ENCODE peak calls at places on chromosome 18, in six cellular contexts. Q is upper lobe of right lung; W is A549; V is ascending aorta; G is Panc1; I is CD8-positive, alpha-beta memory T cell. N is an unnamed sample.

GRCh38 chr18:43661570-43661969 is 384.3 kb upstream of the SYT4 start:
- DNase-seq in I (no peak), G (peak; percentile 28), V (no peak), W (peak; percentile 37), Q (no peak), N (peak; percentile 54)

GRCh38 chr18:51437280-51438271 is 240.1 kb upstream of the MEX3C start:
- DNase-seq in I (no peak), W (no peak), V (no peak), G (no peak), Q (no peak), N (no peak)

GRCh38 chr18:33132657-33133056 is 307.9 kb downstream of the CCDC178 start:
- DNase-seq in Q (no peak), I (no peak), G (no peak), V (no peak), W (no peak), N (no peak)

GRCh38 chr18:7259482-7259881 is 28.6 kb downstream of the LRRC30 start:
- DNase-seq in I (no peak), V (no peak), G (no peak), Q (no peak), W (no peak), N (no peak)

GRCh38 chr18:44579028-44579692 is 101.5 kb upstream of the SETBP1 start:
- DNase-seq in V (no peak), Q (no peak), G (no peak), I (no peak), W (peak; percentile 26), N (peak; percentile 35)

GRCh38 chr18:60870261-60870966 is 462.8 kb upstream of the CDH20 start:
- DNase-seq in G (no peak), Q (no peak), W (no peak), I (no peak), V (no peak), N (no peak)

GRCh38 chr18:34834897-34835296 is 124.8 kb downstream of the DTNA start:
- DNase-seq in I (no peak), W (no peak), G (no peak), Q (no peak), V (no peak), N (no peak)

GRCh38 chr18:13176847-13177246 is 41.7 kb upstream of the LDLRAD4 start:
- DNase-seq in I (no peak), V (no peak), W (no peak), Q (no peak), G (no peak), N (no peak)

GRCh38 chr18:36717422-36718110 is 111.2 kb downstream of the TPGS2 start:
- DNase-seq in I (no peak), W (no peak), Q (no peak), V (no peak), G (no peak), N (no peak)

GRCh38 chr18:25827961-25828561 is 262.4 kb downstream of the SS18 start:
- DNase-seq in I (no peak), Q (no peak), W (no peak), G (no peak), V (no peak), N (no peak)

GRCh38 chr18:2657788-2658458 is 2.4 kb downstream of the SMCHD1 start:
- DNase-seq in Q (no peak), I (no peak), G (no peak), W (peak; percentile 37), V (no peak), N (no peak)

GRCh38 chr18:69840445-69840844 is 107.2 kb downstream of the CD226 start:
- DNase-seq in Q (no peak), V (no peak), W (no peak), I (no peak), G (no peak), N (no peak)

GRCh38 chr18:36851202-36851590 is 22.3 kb downstream of the KIAA1328 start:
- DNase-seq in G (no peak), V (no peak), W (no peak), I (no peak), Q (no peak), N (no peak)

GRCh38 chr18:53458266-53458665 is 766.2 kb downstream of the MBD2 start:
- DNase-seq in V (no peak), I (no peak), G (no peak), Q (no peak), W (no peak), N (no peak)

DNA sequence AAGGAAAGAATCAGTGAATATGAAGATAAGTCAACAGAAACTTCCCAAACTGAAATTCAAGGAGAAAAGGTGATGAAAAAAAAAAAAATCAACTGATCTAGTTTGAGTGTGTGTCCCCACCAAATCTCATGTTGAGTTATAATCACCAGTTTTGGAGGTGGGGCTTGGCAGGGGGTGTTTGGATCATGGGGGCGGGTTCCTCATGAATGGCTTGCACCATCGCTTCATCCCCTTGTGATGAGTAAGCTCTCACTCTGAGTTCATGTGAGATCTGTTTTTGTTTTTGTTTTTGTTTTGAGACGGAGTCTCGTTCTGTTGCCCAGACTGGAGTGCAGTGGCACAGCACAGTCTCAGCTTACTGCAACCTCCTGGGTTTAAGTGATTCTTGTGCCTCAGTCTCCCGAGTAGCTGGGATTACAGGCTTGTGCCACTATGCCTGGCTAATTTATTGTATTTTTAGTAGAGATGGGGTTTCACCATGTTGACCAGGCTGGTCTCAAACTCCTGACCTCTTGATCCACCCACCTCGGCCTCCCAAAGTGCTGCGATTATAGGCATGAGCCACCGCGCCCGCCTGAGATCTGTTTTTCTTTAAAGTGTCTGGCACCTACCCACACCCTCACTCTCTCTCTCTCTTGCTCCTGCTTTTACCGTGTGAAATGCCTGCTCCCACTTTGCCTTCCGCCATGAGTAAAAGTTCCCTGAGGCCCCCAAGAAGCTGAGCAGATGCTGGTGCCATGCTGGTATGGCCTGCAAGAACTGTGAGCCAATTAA is 4.0 kb upstream of the SLC66A2 start:
- DNase-seq in I (no peak), G (no peak), W (no peak), Q (no peak), V (peak; percentile 12), N (no peak)
- H3K27ac ChIP-seq in I (no peak overlapping the region), G (no peak overlapping the region), W (no peak overlapping the region), Q (peak overlapping the region; percentile 53), V (no peak overlapping the region), N (no peak overlapping the region)

DNA sequence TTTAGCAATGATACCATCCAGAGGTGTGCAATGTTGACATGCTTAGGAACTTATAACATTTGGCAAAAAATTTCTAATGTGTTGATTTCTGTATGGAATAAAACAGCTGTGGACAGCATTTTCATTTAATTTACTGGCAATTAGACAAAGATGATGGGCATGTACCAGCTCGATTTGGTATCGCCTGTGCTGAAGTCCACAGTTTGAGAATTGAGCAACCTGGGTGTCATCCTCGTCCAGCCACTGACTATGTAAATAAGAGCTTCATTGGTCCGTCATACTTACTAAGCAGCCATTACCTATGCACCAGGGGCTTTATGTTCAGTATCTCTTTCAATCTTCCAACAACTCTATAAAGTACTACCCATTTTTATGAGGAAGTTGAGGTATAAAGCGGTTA is 24.6 kb upstream of the ACAA2 start:
- DNase-seq in V (no peak), W (no peak), G (no peak), I (no peak), Q (no peak), N (no peak)
- H3K27ac ChIP-seq in V (no peak overlapping the region), W (no peak overlapping the region), G (no peak overlapping the region), I (no peak overlapping the region), Q (no peak overlapping the region), N (no peak overlapping the region)

GRCh38 chr18:24300703-24301102 is 96.9 kb downstream of the OSBPL1A start:
- DNase-seq in V (no peak), W (no peak), G (no peak), I (no peak), Q (no peak), N (no peak)
- H3K27ac ChIP-seq in V (no peak overlapping the region), W (no peak overlapping the region), G (no peak overlapping the region), I (no peak overlapping the region), Q (no peak overlapping the region), N (no peak overlapping the region)

GRCh38 chr18:62450175-62450545 is 72.7 kb upstream of the ZCCHC2 start:
- DNase-seq in W (no peak), V (no peak), Q (no peak), G (no peak), I (no peak), N (no peak)
- H3K27ac ChIP-seq in W (peak overlapping the region; percentile 73), V (peak overlapping the region; percentile 62), Q (no peak overlapping the region), G (no peak overlapping the region), I (no peak overlapping the region), N (no peak overlapping the region)

DNA sequence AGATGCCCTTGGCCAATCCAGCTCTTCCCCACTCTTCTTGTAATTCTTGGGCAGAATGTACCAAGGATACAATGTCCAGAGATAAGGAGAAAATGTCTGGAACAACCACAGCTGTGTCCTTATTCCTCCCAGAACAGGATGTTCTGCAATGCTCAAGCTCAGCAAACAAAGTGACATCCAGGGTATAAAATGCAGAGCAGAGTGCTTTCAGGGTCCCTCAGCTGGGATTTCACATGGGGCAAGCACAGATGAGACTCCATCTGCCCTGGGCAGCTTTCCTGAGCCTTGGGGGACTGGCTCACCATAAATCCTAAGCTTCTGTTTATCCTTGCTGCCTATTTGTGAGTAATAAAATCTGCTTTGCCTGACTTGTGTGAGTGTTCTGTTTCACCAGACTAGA is 127.4 kb downstream of the VAPA start:
- DNase-seq in G (no peak), I (no peak), Q (no peak), W (no peak), V (peak; percentile 89), N (no peak)
- H3K27ac ChIP-seq in G (no peak overlapping the region), I (no peak overlapping the region), Q (peak overlapping the region; percentile 86), W (no peak overlapping the region), V (peak overlapping the region; percentile 78), N (no peak overlapping the region)

GRCh38 chr18:58584219-58585127 is 44.4 kb downstream of the ALPK2 start:
- DNase-seq in Q (no peak), W (peak; percentile 50), G (no peak), I (no peak), V (no peak), N (peak; percentile 47)
- H3K27ac ChIP-seq in Q (no peak overlapping the region), W (peak overlapping the region; percentile 75), G (peak overlapping the region; percentile 59), I (no peak overlapping the region), V (no peak overlapping the region), N (no peak overlapping the region)

GRCh38 chr18:75250471-75250821 is 39.8 kb downstream of the TSHZ1 start:
- DNase-seq in V (no peak), I (no peak), W (no peak), Q (no peak), G (no peak), N (no peak)

GRCh38 chr18:75249672-75250470 is 39.3 kb downstream of the TSHZ1 start:
- DNase-seq in V (no peak), W (no peak), I (no peak), Q (no peak), G (no peak), N (no peak)

GRCh38 chr18:75248426-75249191 is 38.0 kb downstream of the TSHZ1 start:
- DNase-seq in I (no peak), G (no peak), W (no peak), V (no peak), Q (no peak), N (no peak)

GRCh38 chr18:75247601-75248421 is 37.2 kb downstream of the TSHZ1 start:
- DNase-seq in Q (no peak), I (peak; percentile 53), G (peak; percentile 61), V (no peak), W (peak; percentile 7), N (no peak)

GRCh38 chr18:75249192-75249551 is 38.6 kb downstream of the TSHZ1 start:
- DNase-seq in Q (no peak), G (no peak), I (no peak), V (no peak), W (no peak), N (no peak)
- H3K27ac ChIP-seq in Q (peak overlapping the region; percentile 73), G (peak overlapping the region; percentile 92), I (no peak overlapping the region), V (peak overlapping the region; percentile 76), W (no peak overlapping the region), N (no peak overlapping the region)